ENCODE peak calls at places on chromosomes 13 and 19, in nine cellular contexts. C is T-helper 2 cell; E is A673; I is GM04503; Z is RWPE1; O is GF-D8; H is iris pigment epithelial cell; P is stimulated activated CD8-positive, alpha-beta memory T cell treated with anti-CD3 and anti-CD28 coated beads, Interleukin-15, amount 100 ng/mL, for 48 hours; X is GM12864. U is an unnamed sample.

GRCh38 chr13:85366759-85367417 is 432.3 kb downstream of the SLITRK6 start:
- DNase-seq in O (no peak), I (no peak), H (peak), Z (no peak), C (no peak), E (no peak), P (no peak), X (no peak), U (no peak)

GRCh38 chr13:24709186-24709913 is 29.1 kb downstream of the ATP12A start:
- DNase-seq in C (peak), Z (no peak), I (no peak), H (no peak), E (no peak), X (no peak), P (peak), O (no peak), U (no peak)

GRCh38 chr19:16161848-16162247 is 11.5 kb downstream of the CIB3 start:
- DNase-seq in H (peak), Z (peak), E (no peak), P (no peak), X (no peak), O (no peak), I (no peak), C (no peak), U (no peak)

GRCh38 chr19:6026390-6026897 is 48.5 kb upstream of the RANBP3 start:
- DNase-seq in Z (no peak), O (no peak), C (no peak), P (no peak), H (no peak), E (no peak), I (no peak), X (no peak), U (no peak)

GRCh38 chr19:56822755-56823154 is 17.8 kb downstream of the PEG3 start:
- DNase-seq in E (no peak), P (no peak), X (no peak), H (no peak), I (no peak), O (no peak), Z (no peak), C (no peak), U (no peak)

GRCh38 chr13:51960766-51961165 is 50.5 kb downstream of the ATP7B start:
- DNase-seq in C (no peak), H (no peak), E (no peak), I (no peak), Z (no peak), X (no peak), P (no peak), O (no peak), U (no peak)

GRCh38 chr13:20924758-20925394 is 22.3 kb upstream of the XPO4 start:
- DNase-seq in E (peak), O (peak), P (peak), Z (peak), X (peak), C (peak), I (no peak), H (peak), U (peak)

GRCh38 chr19:3407556-3408516 is 41.5 kb downstream of the NFIC start:
- DNase-seq in H (peak), X (no peak), E (no peak), Z (no peak), O (no peak), P (no peak), I (no peak), C (no peak), U (no peak)

GRCh38 chr19:35090160-35090794 is 25.3 kb upstream of the FXYD3 start:
- DNase-seq in C (peak), E (peak), X (no peak), O (no peak), P (no peak), H (peak), I (no peak), Z (peak), U (no peak)

GRCh38 chr13:48950507-48950886 is 25.2 kb upstream of the FNDC3A start:
- DNase-seq in P (no peak), Z (peak), O (no peak), E (no peak), H (peak), C (no peak), I (no peak), X (no peak), U (no peak)

GRCh38 chr19:54133312-54133956 is 4.1 kb upstream of the CNOT3 start:
- DNase-seq in Z (no peak), X (peak), H (no peak), P (no peak), C (no peak), I (no peak), E (peak), O (peak), U (no peak)

GRCh38 chr19:41887711-41888382 is 4.9 kb downstream of the ARHGEF1 start:
- DNase-seq in O (no peak), C (peak), P (peak), Z (peak), X (no peak), E (no peak), H (peak), I (no peak), U (no peak)

GRCh38 chr13:67023088-67023893 is 206.8 kb downstream of the PCDH9 start:
- DNase-seq in Z (peak), H (peak), O (peak), C (no peak), I (no peak), X (no peak), P (no peak), E (no peak), U (no peak)

GRCh38 chr13:41407380-41407779 is 50.0 kb upstream of the RGCC start:
- DNase-seq in Z (no peak), H (peak), P (no peak), C (no peak), E (no peak), I (no peak), O (no peak), X (no peak), U (no peak)

GRCh38 chr19:36605839-36606478 is 846 bp downstream of the ZNF382 start:
- DNase-seq in Z (no peak), C (no peak), X (no peak), P (no peak), I (peak), H (peak), E (peak), O (peak), U (no peak)

GRCh38 chr19:56301886-56302620 is 12.6 kb downstream of the ZSCAN5A start:
- DNase-seq in O (no peak), P (no peak), Z (no peak), H (no peak), I (no peak), E (peak), C (no peak), X (no peak), U (no peak)

GRCh38 chr19:2054763-2055162 is 3.7 kb upstream of the MKNK2 start:
- DNase-seq in H (no peak), C (no peak), O (no peak), I (no peak), X (no peak), P (no peak), E (no peak), Z (no peak), U (no peak)

GRCh38 chr19:13817018-13817614 is 21.9 kb downstream of the ZSWIM4 start:
- DNase-seq in P (no peak), E (no peak), H (no peak), X (no peak), O (no peak), Z (no peak), C (no peak), I (no peak), U (peak)

GRCh38 chr19:56291857-56292256 is 19.3 kb downstream of the EDDM13 start:
- DNase-seq in O (no peak), E (no peak), I (no peak), C (no peak), X (no peak), H (peak), Z (no peak), P (peak), U (no peak)

GRCh38 chr13:100673376-100673830 is 1.2 kb downstream of the TMTC4 start:
- DNase-seq in O (no peak), E (no peak), Z (no peak), H (no peak), P (no peak), I (no peak), X (no peak), C (no peak), U (no peak)

GRCh38 chr13:83672611-83673010 is 209.7 kb downstream of the SLITRK1 start:
- DNase-seq in X (no peak), E (no peak), P (no peak), H (no peak), Z (no peak), I (no peak), C (no peak), O (no peak), U (no peak)

GRCh38 chr19:28731577-28731976 is 481.4 kb downstream of the UQCRFS1 start:
- DNase-seq in P (no peak), E (no peak), Z (no peak), X (no peak), H (no peak), I (no peak), C (no peak), O (no peak), U (no peak)

GRCh38 chr13:51747438-51748434 is 56.2 kb downstream of the DHRS12 start:
- DNase-seq in I (no peak), Z (no peak), X (no peak), O (no peak), E (no peak), P (no peak), C (no peak), H (no peak), U (no peak)

GRCh38 chr13:109859216-109859835 is 72.9 kb upstream of the IRS2 start:
- DNase-seq in C (no peak), X (no peak), I (no peak), E (no peak), Z (no peak), P (no peak), H (no peak), O (no peak), U (no peak)

GRCh38 chr13:36190771-36191170 is 23.6 kb downstream of the SOHLH2 start:
- DNase-seq in P (no peak), X (no peak), H (no peak), E (no peak), C (no peak), I (no peak), Z (no peak), O (no peak), U (no peak)

GRCh38 chr13:67410645-67411044 is 180.5 kb upstream of the PCDH9 start:
- DNase-seq in P (no peak), C (no peak), H (no peak), E (no peak), O (no peak), X (no peak), I (no peak), Z (no peak), U (no peak)

GRCh38 chr19:40646564-40647254 is 43.7 kb downstream of the NUMBL start:
- DNase-seq in X (no peak), P (no peak), E (no peak), Z (no peak), O (no peak), H (no peak), I (no peak), C (no peak), U (no peak)

GRCh38 chr19:5697022-5697889 is 7.2 kb downstream of the RPL36 start:
- DNase-seq in P (no peak), E (no peak), C (no peak), Z (no peak), O (no peak), X (no peak), I (no peak), H (no peak), U (no peak)

GRCh38 chr13:95660981-95661581 is 15.9 kb upstream of the DNAJC3 start:
- DNase-seq in P (no peak), E (peak), O (peak), C (no peak), I (no peak), H (peak), Z (peak), X (no peak), U (no peak)

GRCh38 chr19:16620584-16620983 is 7.4 kb downstream of the MED26 start:
- DNase-seq in P (no peak), O (no peak), C (no peak), I (no peak), Z (no peak), X (no peak), E (no peak), H (no peak), U (no peak)

GRCh38 chr13:20609145-20609544 is 42.2 kb downstream of the IFT88 start:
- DNase-seq in I (peak), E (no peak), P (no peak), X (no peak), Z (no peak), O (no peak), H (peak), C (no peak), U (no peak)

GRCh38 chr19:50418186-50419021 is at the start of gene SPIB:
- DNase-seq in O (no peak), C (no peak), H (no peak), Z (no peak), I (no peak), P (no peak), E (no peak), X (no peak), U (no peak)

GRCh38 chr19:54418030-54418929 is 3.0 kb downstream of the TTYH1 start:
- DNase-seq in Z (no peak), P (no peak), O (peak), C (no peak), E (no peak), H (peak), X (no peak), I (peak), U (no peak)

GRCh38 chr19:34926685-34927375 is at the start of gene ZNF30:
- DNase-seq in H (peak), E (peak), O (peak), P (peak), Z (peak), C (peak), I (peak), X (peak), U (peak)

GRCh38 chr13:59587030-59587429 is 576.7 kb downstream of the DIAPH3 start:
- DNase-seq in I (no peak), O (no peak), P (no peak), H (no peak), Z (no peak), E (no peak), X (no peak), C (no peak), U (no peak)

GRCh38 chr19:55082023-55082851 is 6.6 kb downstream of the EPS8L1 start:
- DNase-seq in Z (no peak), X (peak), P (peak), E (peak), H (peak), C (peak), I (no peak), O (peak), U (peak)

U was measured in NCI-H1048.